ENCODE peak calls at places on chromosomes 4 and X, in four cellular contexts. J is K562, U is HepG2, P is GM12878. R is an unnamed sample.

GRCh38 chrX:39427492-39428289 is 626.4 kb downstream of the MID1IP1 start:
- DNase-seq in J (no peak), U (no peak), P (no peak), R (no peak)

GRCh38 chr4:38013461-38014366 is 53.5 kb downstream of the PTTG2 start:
- DNase-seq in J (no peak), U (no peak), P (no peak), R (no peak)

GRCh38 chrX:103613362-103613761 is 5.6 kb downstream of the TCEAL3 start:
- DNase-seq in J (no peak), U (no peak), P (no peak), R (no peak)

GRCh38 chr4:37101196-37101595 is 143.3 kb upstream of the NWD2 start:
- DNase-seq in J (no peak), U (no peak), P (no peak), R (no peak)

GRCh38 chrX:21757960-21758359 is at the start of gene SMPX:
- DNase-seq in J (no peak), U (no peak), P (no peak), R (no peak)

GRCh38 chr4:169807934-169808333 is 50.2 kb upstream of the HPF1 start:
- DNase-seq in J (no peak), U (no peak), P (no peak), R (no peak)

GRCh38 chr4:37243061-37243460 is 1.5 kb upstream of the NWD2 start:
- DNase-seq in J (no peak), U (no peak), P (no peak), R (peak)

GRCh38 chr4:11889099-11889498 is 460.4 kb upstream of the HS3ST1 start:
- DNase-seq in J (no peak), U (no peak), P (no peak), R (no peak)

GRCh38 chrX:8237718-8238117 is 66.7 kb upstream of the VCX2 start:
- DNase-seq in J (no peak), U (peak), P (no peak), R (no peak)

GRCh38 chr4:183504930-183505555 is at the start of gene ING2:
- DNase-seq in J (peak), U (peak), P (no peak), R (peak)

GRCh38 chrX:134544614-134545255 is 84.8 kb downstream of the HPRT1 start:
- DNase-seq in J (no peak), U (no peak), P (no peak), R (no peak)

GRCh38 chrX:120753413-120754251 is 122.0 kb downstream of the CT47B1 start:
- DNase-seq in J (no peak), U (no peak), P (no peak), R (no peak)

GRCh38 chr4:39410415-39410814 is 3.7 kb downstream of the KLB start:
- DNase-seq in J (no peak), U (no peak), P (no peak), R (no peak)

GRCh38 chr4:40576651-40577480 is 52.8 kb downstream of the RBM47 start:
- DNase-seq in J (no peak), U (peak), P (peak), R (no peak)

GRCh38 chr4:183407128-183407585 is 37.3 kb upstream of the CDKN2AIP start:
- DNase-seq in J (peak), U (peak), P (peak), R (peak)

GRCh38 chr4:31411606-31412005 is 691.4 kb downstream of the PCDH7 start:
- DNase-seq in J (no peak), U (peak), P (no peak), R (no peak)

GRCh38 chr4:27702710-27703431 is 842.2 kb downstream of the STIM2 start:
- DNase-seq in J (no peak), U (peak), P (no peak), R (no peak)

GRCh38 chrX:10729000-10729399 is 108.6 kb upstream of the MID1 start:
- DNase-seq in J (no peak), U (no peak), P (no peak), R (no peak)

GRCh38 chrX:10722804-10723364 is 102.5 kb upstream of the MID1 start:
- DNase-seq in J (peak), U (no peak), P (no peak), R (peak)

GRCh38 chrX:10725071-10725470 is 104.7 kb upstream of the MID1 start:
- DNase-seq in J (peak), U (no peak), P (no peak), R (peak)

DNA sequence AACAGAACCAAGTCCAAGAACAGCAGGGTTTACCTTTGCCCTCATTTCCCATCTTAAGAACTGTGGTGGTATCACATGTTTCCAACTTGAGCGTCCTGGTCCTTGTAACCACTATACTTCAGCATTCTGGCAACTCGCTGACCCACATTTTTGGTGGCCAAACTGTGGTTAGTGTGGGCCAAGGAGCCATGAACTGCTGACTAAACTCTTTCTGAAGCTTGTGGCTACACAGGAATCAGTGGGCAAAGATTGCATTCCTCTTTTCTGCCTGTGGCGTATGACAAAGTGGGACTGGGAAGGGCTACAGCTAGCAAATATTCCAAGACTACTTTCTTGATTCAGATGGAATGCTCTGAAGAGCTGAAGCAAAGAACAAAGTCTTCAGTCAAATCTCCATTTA is 106.3 kb upstream of the MID1 start:
- DNase-seq in J (no peak), U (no peak), P (no peak), R (no peak)
- TF ChIP-seq BHLHE40 in J (no peak), U (no peak), P (no peak), R (no peak)

DNA sequence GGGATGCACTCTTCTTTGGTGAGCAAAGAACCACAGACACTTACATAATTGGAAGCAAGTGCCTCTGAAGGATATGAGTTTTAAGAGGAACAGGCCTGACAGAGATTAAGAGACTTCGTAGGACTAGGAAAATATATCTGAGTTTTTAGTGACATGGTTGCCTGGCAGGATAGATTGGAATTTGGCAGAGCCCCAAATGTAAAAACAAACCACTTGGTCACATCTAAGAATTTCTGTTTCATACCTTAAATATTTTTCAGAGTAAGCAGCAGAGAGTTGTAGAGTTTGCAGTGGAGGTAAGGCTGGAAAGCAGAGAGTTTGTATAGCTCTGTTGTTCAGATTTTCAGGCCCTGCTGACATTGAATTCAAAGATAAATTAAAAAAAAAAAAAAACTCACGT is 150.1 kb upstream of the MAGEB2 start:
- DNase-seq in J (no peak), U (no peak), P (no peak), R (no peak)
- TF ChIP-seq TARDBP in J (no peak), U (no peak), P (no peak), R (no peak)

DNA sequence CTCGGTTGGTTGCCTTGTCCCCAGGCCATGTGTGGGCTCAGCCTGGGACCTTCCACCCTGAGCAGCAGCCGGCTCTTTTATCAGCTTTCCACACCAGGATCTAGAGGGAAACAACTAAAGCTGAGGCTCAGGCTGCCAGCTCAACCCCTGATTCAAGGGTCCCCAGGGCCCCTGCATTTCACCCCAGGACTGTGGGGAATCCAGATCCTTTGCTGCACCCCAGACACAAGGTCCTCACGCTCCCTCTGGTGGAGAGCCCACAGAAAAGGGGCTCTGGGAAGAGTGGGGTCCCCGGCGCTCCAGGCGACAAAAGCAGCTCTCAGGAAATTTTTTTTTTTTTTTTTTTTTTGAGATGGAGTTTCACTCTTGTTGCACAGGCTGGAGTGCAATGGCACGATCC is 64.3 kb downstream of the ZFYVE28 start:
- DNase-seq in J (peak), U (no peak), P (no peak), R (no peak)
- TF ChIP-seq BHLHE40 in J (no peak), U (no peak), P (no peak), R (no peak)

GRCh38 chr4:87524456-87524855 is 4.7 kb downstream of the SPARCL1 start:
- DNase-seq in J (no peak), U (no peak), P (no peak), R (no peak)
- TF ChIP-seq TARDBP in J (no peak), U (no peak), P (no peak), R (no peak)